ENCODE peak calls at places on chromosomes 1 and 21, in four cellular contexts. F is heart right ventricle, M is foreskin fibroblast, D is GM03348. Z is an unnamed sample.

GRCh38 chr1:109901508-109902145 is 9.0 kb upstream of the CSF1 start:
- DNase-seq in F (peak; percentile 41), M (no peak), D (no peak), Z (no peak)

GRCh38 chr1:20072771-20073170 is 2.8 kb downstream of the PLA2G5 start:
- DNase-seq in D (no peak), F (no peak), M (no peak), Z (no peak)

GRCh38 chr1:163406787-163407186 is 85.0 kb downstream of the NUF2 start:
- DNase-seq in M (peak; percentile 1), F (peak; percentile 4), D (no peak), Z (no peak)

GRCh38 chr1:27521336-27522147 is 31.6 kb upstream of the WASF2 start:
- DNase-seq in F (no peak), D (peak; percentile 63), M (no peak), Z (no peak)

GRCh38 chr1:218846166-218846565 is 327.5 kb upstream of the LYPLAL1 start:
- DNase-seq in M (peak; percentile 48), F (no peak), D (no peak), Z (no peak)

GRCh38 chr1:223515915-223516314 is 122.7 kb downstream of the CCDC185 start:
- DNase-seq in D (no peak), M (no peak), F (no peak), Z (no peak)

GRCh38 chr1:182446033-182446669 is 3.8 kb upstream of the RGSL1 start:
- DNase-seq in F (peak; percentile 7), M (peak; percentile 21), D (peak; percentile 69), Z (peak; percentile 21)

GRCh38 chr1:219317762-219318353 is 144.2 kb downstream of the LYPLAL1 start:
- DNase-seq in M (no peak), D (no peak), F (no peak), Z (no peak)

GRCh38 chr21:43994646-43995045 is 17.5 kb upstream of the TRAPPC10 start:
- DNase-seq in F (no peak), M (no peak), D (no peak), Z (no peak)

GRCh38 chr1:13807213-13807612 is 107.2 kb downstream of the PRDM2 start:
- DNase-seq in F (no peak), M (no peak), D (peak; percentile 41), Z (no peak)

GRCh38 chr1:226625832-226626576 is 77.4 kb downstream of the STUM start:
- DNase-seq in M (no peak), D (no peak), F (no peak), Z (no peak)

GRCh38 chr1:115827452-115827851 is 13.5 kb downstream of the NHLH2 start:
- DNase-seq in M (no peak), F (no peak), D (no peak), Z (no peak)

GRCh38 chr1:61724721-61725694 is at the start of gene TM2D1:
- DNase-seq in M (peak; percentile 87), D (peak; percentile 93), F (peak; percentile 89), Z (peak; percentile 89)

GRCh38 chr1:209755926-209756607 is at the start of gene TRAF3IP3:
- DNase-seq in F (peak; percentile 21), M (no peak), D (no peak), Z (no peak)

GRCh38 chr1:228736844-228737415 is 1.7 kb downstream of the RHOU start:
- DNase-seq in M (no peak), D (no peak), F (no peak), Z (no peak)

GRCh38 chr1:185440877-185441276 is 123.8 kb upstream of the IVNS1ABP start:
- DNase-seq in D (peak; percentile 57), F (no peak), M (peak; percentile 26), Z (no peak)

GRCh38 chr1:189859385-189859977 is 618.2 kb downstream of the BRINP3 start:
- DNase-seq in F (no peak), M (no peak), D (no peak), Z (no peak)

GRCh38 chr1:115074839-115075534 is 14.3 kb downstream of the TSPAN2 start:
- DNase-seq in F (no peak), D (no peak), M (no peak), Z (no peak)

GRCh38 chr1:30649321-30649991 is 73.9 kb downstream of the MATN1 start:
- DNase-seq in F (no peak), M (no peak), D (no peak), Z (no peak)

GRCh38 chr1:1001631-1002300 is 1.9 kb upstream of the HES4 start:
- DNase-seq in D (peak; percentile 94), F (peak; percentile 83), M (no peak), Z (peak; percentile 48)

GRCh38 chr1:21335750-21336168 is 45.5 kb upstream of the ECE1 start:
- DNase-seq in M (no peak), D (no peak), F (no peak), Z (no peak)

GRCh38 chr1:192448026-192448578 is 127.5 kb upstream of the RGS1 start:
- DNase-seq in M (no peak), F (no peak), D (no peak), Z (peak; percentile 29)

GRCh38 chr1:88618331-88618730 is 65.7 kb upstream of the PKN2 start:
- DNase-seq in M (no peak), F (no peak), D (no peak), Z (no peak)

GRCh38 chr1:225343618-225344017 is 84.2 kb downstream of the LBR start:
- DNase-seq in F (no peak), D (peak; percentile 8), M (peak; percentile 2), Z (peak; percentile 48)

GRCh38 chr1:24803987-24804530 is 58.8 kb downstream of the CLIC4 start:
- DNase-seq in F (no peak), M (no peak), D (no peak), Z (no peak)

GRCh38 chr1:160219062-160219929 is 14.1 kb downstream of the PEA15 start:
- DNase-seq in M (peak; percentile 72), D (peak; percentile 75), F (peak; percentile 69), Z (peak; percentile 68)

GRCh38 chr1:77948841-77949424 is 29.9 kb downstream of the FUBP1 start:
- DNase-seq in M (no peak), D (peak; percentile 20), F (peak; percentile 33), Z (peak; percentile 37)

GRCh38 chr1:215526147-215526845 is 40.8 kb upstream of the KCTD3 start:
- DNase-seq in M (peak; percentile 26), D (peak; percentile 46), F (no peak), Z (peak; percentile 64)

GRCh38 chr1:179440971-179441370 is 75.2 kb downstream of the AXDND1 start:
- DNase-seq in D (no peak), F (no peak), M (no peak), Z (no peak)

GRCh38 chr1:153577624-153578051 is 12.0 kb upstream of the S100A2 start:
- DNase-seq in F (no peak), D (no peak), M (no peak), Z (no peak)

GRCh38 chr1:204465469-204466415 is 28.9 kb downstream of the PIK3C2B start:
- DNase-seq in F (peak; percentile 56), D (no peak), M (no peak), Z (no peak)

GRCh38 chr1:110255388-110255787 is 45.3 kb downstream of the KCNC4 start:
- DNase-seq in D (no peak), F (no peak), M (no peak), Z (no peak)

GRCh38 chr21:44567481-44568171 is 5.9 kb upstream of the KRTAP10-4 start:
- DNase-seq in F (no peak), M (no peak), D (no peak), Z (no peak)

GRCh38 chr1:3673381-3674099 is 21.2 kb downstream of the TP73 start:
- DNase-seq in D (no peak), F (no peak), M (no peak), Z (no peak)

GRCh38 chr1:234154320-234155251 is 218.7 kb upstream of the COA6 start:
- DNase-seq in F (peak; percentile 14), D (peak; percentile 72), M (peak; percentile 25), Z (peak; percentile 47)

GRCh38 chr1:116693759-116694482 is 26.4 kb upstream of the IGSF3 start:
- DNase-seq in D (no peak), F (no peak), M (peak; percentile 29), Z (peak; percentile 49)

GRCh38 chr1:104787866-104788510 is 1038.3 kb downstream of the AMY1C start:
- DNase-seq in F (no peak), M (no peak), D (no peak), Z (no peak)

GRCh38 chr1:211667065-211667617 is 8.3 kb downstream of the NEK2 start:
- DNase-seq in M (no peak), F (no peak), D (no peak), Z (no peak)

Z was measured in HCEC 1CT.